ENCODE peak calls at places on chromosomes 12 and 14, in eight cellular contexts. One of them, this sample, is unnamed.

GRCh38 chr14:99081156-99081765 is 190.7 kb downstream of the BCL11B start:
- DNase-seq in NCI-H460: no peak
- DNase-seq in iPS-NIHi11: no peak
- DNase-seq in cardiac fibroblast: no peak
- DNase-seq in stimulated activated CD4-positive, alpha-beta T cell treated with anti-CD3 and anti-CD28 coated beads, Interleukin-2, amount 100 ng/mL, for 24 hours: no peak
- DNase-seq in naive thymus-derived CD8-positive, alpha-beta T cell: no peak
- DNase-seq in suprapubic skin: no peak
- DNase-seq in anterior cingulate cortex: no peak
- DNase-seq in this sample: no peak

GRCh38 chr12:90630006-90630405 is 325.0 kb downstream of the CCER1 start:
- DNase-seq in iPS-NIHi11: no peak
- DNase-seq in anterior cingulate cortex: no peak
- DNase-seq in stimulated activated CD4-positive, alpha-beta T cell treated with anti-CD3 and anti-CD28 coated beads, Interleukin-2, amount 100 ng/mL, for 24 hours: no peak
- DNase-seq in cardiac fibroblast: no peak
- DNase-seq in naive thymus-derived CD8-positive, alpha-beta T cell: no peak
- DNase-seq in NCI-H460: no peak
- DNase-seq in suprapubic skin: no peak
- DNase-seq in this sample: peak

GRCh38 chr14:105484069-105484996 is 2.4 kb upstream of the CRIP1 start:
- DNase-seq in iPS-NIHi11: no peak
- DNase-seq in naive thymus-derived CD8-positive, alpha-beta T cell: peak
- DNase-seq in anterior cingulate cortex: no peak
- DNase-seq in NCI-H460: no peak
- DNase-seq in cardiac fibroblast: peak
- DNase-seq in stimulated activated CD4-positive, alpha-beta T cell treated with anti-CD3 and anti-CD28 coated beads, Interleukin-2, amount 100 ng/mL, for 24 hours: no peak
- DNase-seq in suprapubic skin: peak
- DNase-seq in this sample: no peak

GRCh38 chr12:121245031-121245430 is 35.1 kb downstream of the P2RX4 start:
- DNase-seq in NCI-H460: no peak
- DNase-seq in iPS-NIHi11: no peak
- DNase-seq in cardiac fibroblast: no peak
- DNase-seq in stimulated activated CD4-positive, alpha-beta T cell treated with anti-CD3 and anti-CD28 coated beads, Interleukin-2, amount 100 ng/mL, for 24 hours: no peak
- DNase-seq in suprapubic skin: no peak
- DNase-seq in anterior cingulate cortex: no peak
- DNase-seq in naive thymus-derived CD8-positive, alpha-beta T cell: no peak
- DNase-seq in this sample: no peak

GRCh38 chr12:123471374-123472068 is 13.6 kb downstream of the SNRNP35 start:
- DNase-seq in NCI-H460: no peak
- DNase-seq in stimulated activated CD4-positive, alpha-beta T cell treated with anti-CD3 and anti-CD28 coated beads, Interleukin-2, amount 100 ng/mL, for 24 hours: no peak
- DNase-seq in cardiac fibroblast: peak
- DNase-seq in suprapubic skin: no peak
- DNase-seq in anterior cingulate cortex: peak
- DNase-seq in iPS-NIHi11: no peak
- DNase-seq in naive thymus-derived CD8-positive, alpha-beta T cell: no peak
- DNase-seq in this sample: no peak

GRCh38 chr12:130776857-130777339 is 60.8 kb upstream of the RIMBP2 start:
- DNase-seq in cardiac fibroblast: no peak
- DNase-seq in NCI-H460: no peak
- DNase-seq in suprapubic skin: no peak
- DNase-seq in anterior cingulate cortex: no peak
- DNase-seq in naive thymus-derived CD8-positive, alpha-beta T cell: no peak
- DNase-seq in iPS-NIHi11: no peak
- DNase-seq in stimulated activated CD4-positive, alpha-beta T cell treated with anti-CD3 and anti-CD28 coated beads, Interleukin-2, amount 100 ng/mL, for 24 hours: no peak
- DNase-seq in this sample: no peak

GRCh38 chr12:131221061-131221945 is 267.6 kb downstream of the ADGRD1 start:
- DNase-seq in suprapubic skin: peak
- DNase-seq in anterior cingulate cortex: no peak
- DNase-seq in iPS-NIHi11: no peak
- DNase-seq in stimulated activated CD4-positive, alpha-beta T cell treated with anti-CD3 and anti-CD28 coated beads, Interleukin-2, amount 100 ng/mL, for 24 hours: no peak
- DNase-seq in naive thymus-derived CD8-positive, alpha-beta T cell: no peak
- DNase-seq in NCI-H460: no peak
- DNase-seq in cardiac fibroblast: no peak
- DNase-seq in this sample: no peak

GRCh38 chr12:27818421-27818918 is 38.4 kb upstream of the MANSC4 start:
- DNase-seq in cardiac fibroblast: peak
- DNase-seq in stimulated activated CD4-positive, alpha-beta T cell treated with anti-CD3 and anti-CD28 coated beads, Interleukin-2, amount 100 ng/mL, for 24 hours: no peak
- DNase-seq in iPS-NIHi11: no peak
- DNase-seq in anterior cingulate cortex: no peak
- DNase-seq in NCI-H460: no peak
- DNase-seq in suprapubic skin: no peak
- DNase-seq in naive thymus-derived CD8-positive, alpha-beta T cell: no peak
- DNase-seq in this sample: no peak

GRCh38 chr12:112473056-112473455 is 54.3 kb downstream of the PTPN11 start:
- DNase-seq in anterior cingulate cortex: no peak
- DNase-seq in suprapubic skin: no peak
- DNase-seq in cardiac fibroblast: no peak
- DNase-seq in stimulated activated CD4-positive, alpha-beta T cell treated with anti-CD3 and anti-CD28 coated beads, Interleukin-2, amount 100 ng/mL, for 24 hours: no peak
- DNase-seq in iPS-NIHi11: peak
- DNase-seq in NCI-H460: no peak
- DNase-seq in naive thymus-derived CD8-positive, alpha-beta T cell: no peak
- DNase-seq in this sample: no peak

GRCh38 chr12:28172434-28173030 is 17.7 kb upstream of the CCDC91 start:
- DNase-seq in naive thymus-derived CD8-positive, alpha-beta T cell: no peak
- DNase-seq in suprapubic skin: no peak
- DNase-seq in stimulated activated CD4-positive, alpha-beta T cell treated with anti-CD3 and anti-CD28 coated beads, Interleukin-2, amount 100 ng/mL, for 24 hours: no peak
- DNase-seq in cardiac fibroblast: peak
- DNase-seq in NCI-H460: peak
- DNase-seq in iPS-NIHi11: peak
- DNase-seq in anterior cingulate cortex: no peak
- DNase-seq in this sample: peak

GRCh38 chr12:50536831-50537537 is 32.2 kb downstream of the DIP2B start:
- DNase-seq in iPS-NIHi11: no peak
- DNase-seq in NCI-H460: no peak
- DNase-seq in naive thymus-derived CD8-positive, alpha-beta T cell: no peak
- DNase-seq in suprapubic skin: no peak
- DNase-seq in anterior cingulate cortex: no peak
- DNase-seq in cardiac fibroblast: no peak
- DNase-seq in stimulated activated CD4-positive, alpha-beta T cell treated with anti-CD3 and anti-CD28 coated beads, Interleukin-2, amount 100 ng/mL, for 24 hours: no peak
- DNase-seq in this sample: no peak

GRCh38 chr12:73506611-73507010 is 1031.0 kb upstream of the ATXN7L3B start:
- DNase-seq in iPS-NIHi11: no peak
- DNase-seq in anterior cingulate cortex: no peak
- DNase-seq in naive thymus-derived CD8-positive, alpha-beta T cell: no peak
- DNase-seq in suprapubic skin: no peak
- DNase-seq in stimulated activated CD4-positive, alpha-beta T cell treated with anti-CD3 and anti-CD28 coated beads, Interleukin-2, amount 100 ng/mL, for 24 hours: no peak
- DNase-seq in NCI-H460: no peak
- DNase-seq in cardiac fibroblast: no peak
- DNase-seq in this sample: no peak

GRCh38 chr12:108747563-108747962 is 16.2 kb upstream of the CORO1C start:
- DNase-seq in cardiac fibroblast: no peak
- DNase-seq in stimulated activated CD4-positive, alpha-beta T cell treated with anti-CD3 and anti-CD28 coated beads, Interleukin-2, amount 100 ng/mL, for 24 hours: no peak
- DNase-seq in anterior cingulate cortex: no peak
- DNase-seq in iPS-NIHi11: no peak
- DNase-seq in naive thymus-derived CD8-positive, alpha-beta T cell: no peak
- DNase-seq in NCI-H460: no peak
- DNase-seq in suprapubic skin: no peak
- DNase-seq in this sample: no peak

GRCh38 chr14:59308706-59309105 is 120.2 kb downstream of the DAAM1 start:
- DNase-seq in suprapubic skin: no peak
- DNase-seq in anterior cingulate cortex: peak
- DNase-seq in NCI-H460: no peak
- DNase-seq in naive thymus-derived CD8-positive, alpha-beta T cell: no peak
- DNase-seq in cardiac fibroblast: peak
- DNase-seq in stimulated activated CD4-positive, alpha-beta T cell treated with anti-CD3 and anti-CD28 coated beads, Interleukin-2, amount 100 ng/mL, for 24 hours: no peak
- DNase-seq in iPS-NIHi11: no peak
- DNase-seq in this sample: no peak

This sample was measured in NCI-H345.